ENCODE peak calls at places on chromosomes 11 and 22, in six cellular contexts. Z is uterus, H is DND-41, S is left ventricle myocardium inferior, V is PC-3, T is esophagus squamous epithelium. F is an unnamed sample.

GRCh38 chr11:121293276-121293569 is 652 bp downstream of the SC5D start:
- DNase-seq in V (peak; percentile 24), Z (no peak), H (no peak), S (no peak), T (no peak), F (no peak)

GRCh38 chr11:87589082-87589481 is 551.3 kb downstream of the TMEM135 start:
- DNase-seq in T (no peak), V (no peak), H (no peak), S (no peak), Z (no peak), F (no peak)

GRCh38 chr11:13868710-13869403 is 93.7 kb upstream of the SPON1 start:
- DNase-seq in S (no peak), H (no peak), V (peak; percentile 86), T (no peak), Z (no peak), F (no peak)

GRCh38 chr22:31088233-31088986 is 7.3 kb downstream of the SMTN start:
- DNase-seq in Z (no peak), T (no peak), V (no peak), H (no peak), S (no peak), F (no peak)

GRCh38 chr11:106840146-106840545 is 178.1 kb downstream of the GUCY1A2 start:
- DNase-seq in T (no peak), Z (no peak), H (no peak), V (no peak), S (no peak), F (no peak)

GRCh38 chr11:94185387-94186084 is 56.9 kb downstream of the PANX1 start:
- DNase-seq in H (no peak), S (no peak), V (no peak), Z (no peak), T (no peak), F (no peak)

GRCh38 chr11:75482310-75482606 is 43.5 kb downstream of the GDPD5 start:
- DNase-seq in H (no peak), Z (no peak), V (no peak), T (no peak), S (no peak), F (no peak)

GRCh38 chr22:39309364-39309861 is 10.0 kb downstream of the RPL3 start:
- DNase-seq in S (no peak), Z (no peak), H (no peak), T (no peak), V (no peak), F (no peak)

GRCh38 chr11:61445535-61445934 is 15.6 kb downstream of the SDHAF2 start:
- DNase-seq in V (no peak), S (no peak), H (no peak), Z (no peak), T (no peak), F (no peak)

GRCh38 chr22:31917227-31917921 is 27.0 kb upstream of the YWHAH start:
- DNase-seq in V (no peak), Z (no peak), S (no peak), T (no peak), H (no peak), F (no peak)

GRCh38 chr11:124725719-124726105 is 14.0 kb upstream of the NRGN start:
- DNase-seq in H (no peak), V (peak; percentile 73), Z (no peak), S (no peak), T (no peak), F (no peak)

GRCh38 chr11:61055776-61056175 is 46.5 kb upstream of the CD5 start:
- DNase-seq in H (no peak), T (no peak), S (no peak), Z (no peak), V (no peak), F (no peak)

GRCh38 chr11:118820412-118821357 is 29.7 kb upstream of the DDX6 start:
- DNase-seq in S (peak; percentile 75), V (peak; percentile 89), H (no peak), Z (peak; percentile 24), T (no peak), F (no peak)

GRCh38 chr11:63831326-63831725 is 7.6 kb upstream of the MARK2 start:
- DNase-seq in S (no peak), Z (no peak), H (no peak), V (no peak), T (no peak), F (no peak)

GRCh38 chr11:117193130-117194020 is 5.8 kb upstream of the TAGLN start:
- DNase-seq in S (peak; percentile 3), H (no peak), T (no peak), V (no peak), Z (no peak), F (no peak)

GRCh38 chr11:27239305-27239942 is 123.6 kb downstream of the CCDC34 start:
- DNase-seq in Z (peak; percentile 35), S (peak; percentile 21), H (no peak), V (no peak), T (no peak), F (no peak)

GRCh38 chr11:120302001-120302805 is 22.9 kb upstream of the TLCD5 start:
- DNase-seq in S (no peak), Z (no peak), H (no peak), V (peak; percentile 78), T (no peak), F (no peak)

GRCh38 chr11:126748097-126748756 is 252.3 kb downstream of the KIRREL3 start:
- DNase-seq in Z (no peak), T (no peak), S (no peak), V (no peak), H (no peak), F (no peak)

GRCh38 chr11:100930185-100930778 is 199.3 kb downstream of the PGR start:
- DNase-seq in H (no peak), Z (no peak), V (peak; percentile 89), S (no peak), T (no peak), F (no peak)

GRCh38 chr11:68314203-68314885 is 2.0 kb downstream of the LRP5 start:
- DNase-seq in Z (no peak), T (no peak), S (no peak), V (no peak), H (no peak), F (no peak)

GRCh38 chr11:72745511-72745910 is 6.7 kb downstream of the ARAP1 start:
- DNase-seq in Z (no peak), T (no peak), S (no peak), H (no peak), V (no peak), F (no peak)

GRCh38 chr11:75384438-75385080 is 14.8 kb upstream of the RPS3 start:
- DNase-seq in V (peak; percentile 92), T (no peak), S (peak; percentile 81), Z (peak; percentile 80), H (peak; percentile 79), F (peak; percentile 76)

GRCh38 chr11:72630104-72630852 is 43.9 kb downstream of the PDE2A start:
- DNase-seq in H (no peak), T (no peak), S (no peak), V (no peak), Z (no peak), F (no peak)

GRCh38 chr11:132187814-132188213 is 817.4 kb downstream of the NTM start:
- DNase-seq in V (no peak), T (no peak), S (no peak), Z (no peak), H (no peak), F (no peak)

GRCh38 chr11:86629070-86629706 is 43.2 kb downstream of the ME3 start:
- DNase-seq in Z (no peak), T (no peak), S (no peak), V (no peak), H (no peak), F (no peak)

GRCh38 chr11:1701041-1701807 is 4.2 kb downstream of the KRTAP5-6 start:
- DNase-seq in Z (no peak), S (no peak), H (peak; percentile 88), T (no peak), V (no peak), F (no peak)

GRCh38 chr11:65918211-65919150 is at the start of gene C11orf68:
- DNase-seq in Z (no peak), T (no peak), V (peak; percentile 50), S (no peak), H (no peak), F (no peak)

GRCh38 chr11:19193916-19194315 is 7.9 kb downstream of the CSRP3 start:
- DNase-seq in H (no peak), V (no peak), T (no peak), S (no peak), Z (no peak), F (no peak)
- H3K27ac ChIP-seq in H (no peak overlapping the region), V (no peak overlapping the region), T (no peak overlapping the region), S (peak overlapping the region; percentile 91), Z (no peak overlapping the region), F (no peak overlapping the region)

DNA sequence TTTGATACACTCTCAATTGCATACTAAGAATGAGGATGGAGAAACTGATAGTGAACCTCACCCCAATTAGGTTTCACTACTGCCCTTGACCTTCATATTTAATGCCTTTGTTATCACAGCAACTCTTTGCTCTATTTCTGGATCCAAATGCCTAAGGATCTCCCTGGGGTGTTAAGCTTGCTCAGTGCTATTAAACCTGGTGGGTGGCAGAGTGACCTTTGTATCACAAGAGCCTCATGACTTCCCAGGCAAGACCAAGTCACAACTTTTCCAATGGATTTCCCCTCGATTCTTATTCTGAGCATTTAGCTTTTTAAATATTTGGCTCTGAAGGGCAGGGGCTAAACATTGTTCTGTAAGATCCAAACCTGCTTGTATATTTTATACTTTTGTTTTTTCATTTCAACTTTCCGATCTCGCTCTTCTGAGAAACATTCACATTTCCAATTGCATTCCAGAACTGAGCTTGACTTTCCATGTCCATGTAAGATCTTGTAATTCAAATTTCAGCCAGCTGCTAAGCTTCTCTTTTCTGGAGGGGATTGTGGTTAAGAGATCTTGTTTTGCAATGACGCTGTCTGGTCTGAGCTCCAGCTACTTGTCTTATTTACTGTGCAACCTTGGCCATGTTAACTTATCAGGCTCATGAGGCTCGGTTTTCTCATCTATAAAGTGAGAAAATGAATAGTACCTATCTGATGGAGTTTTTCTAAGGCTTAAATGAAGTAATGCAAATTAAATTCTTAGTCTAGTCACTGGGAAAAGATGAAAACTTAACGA is 6.4 kb upstream of the EHF start:
- DNase-seq in V (no peak), S (no peak), Z (no peak), H (no peak), T (no peak), F (no peak)
- H3K27ac ChIP-seq in V (no peak overlapping the region), S (peak overlapping the region; percentile 68), Z (no peak overlapping the region), H (no peak overlapping the region), T (no peak overlapping the region), F (no peak overlapping the region)

GRCh38 chr11:47236482-47236881 is 12.1 kb downstream of the ACP2 start:
- DNase-seq in T (no peak), V (peak; percentile 52), H (no peak), Z (no peak), S (no peak), F (no peak)

GRCh38 chr11:47233051-47233450 is 15.6 kb downstream of the ACP2 start:
- DNase-seq in V (no peak), H (no peak), S (no peak), T (no peak), Z (no peak), F (no peak)

GRCh38 chr11:47234669-47235075 is 13.9 kb downstream of the ACP2 start:
- DNase-seq in H (peak; percentile 48), V (peak; percentile 89), T (no peak), S (no peak), Z (no peak), F (peak; percentile 57)

GRCh38 chr11:47235163-47235562 is 13.5 kb downstream of the ACP2 start:
- DNase-seq in H (no peak), Z (no peak), T (no peak), S (no peak), V (no peak), F (no peak)

GRCh38 chr11:47233989-47234668 is 14.5 kb downstream of the ACP2 start:
- DNase-seq in H (peak; percentile 29), S (peak; percentile 33), Z (peak; percentile 33), T (no peak), V (peak; percentile 87), F (no peak)
- H3K27ac ChIP-seq in H (no peak overlapping the region), S (peak overlapping the region; percentile 64), Z (no peak overlapping the region), T (peak overlapping the region; percentile 19), V (peak overlapping the region; percentile 91), F (peak overlapping the region; percentile 72)

GRCh38 chr11:112971200-112971599 is 10.0 kb downstream of the NCAM1 start:
- DNase-seq in Z (no peak), H (no peak), S (no peak), V (no peak), T (no peak), F (no peak)
- H3K27ac ChIP-seq in Z (no peak overlapping the region), H (no peak overlapping the region), S (no peak overlapping the region), V (no peak overlapping the region), T (no peak overlapping the region), F (no peak overlapping the region)